ENCODE peak calls at places on chromosome 6, in six cellular contexts. I is GM12865, R is uterus, E is fibroblast of lung, X is ovary, U is esophagus squamous epithelium. B is an unnamed sample.

GRCh38 chr6:69835414-69836179 is 30.8 kb upstream of the COL19A1 start:
- DNase-seq in U (no peak), R (no peak), I (peak), X (no peak), E (peak), B (peak)

GRCh38 chr6:148822819-148823218 is 76.0 kb downstream of the UST start:
- DNase-seq in R (no peak), E (no peak), X (no peak), I (no peak), U (no peak), B (no peak)

GRCh38 chr6:168713839-168714238 is 272.9 kb downstream of the SMOC2 start:
- DNase-seq in R (no peak), U (no peak), E (no peak), X (peak), I (no peak), B (no peak)

GRCh38 chr6:106692112-106692822 is 62.9 kb downstream of the QRSL1 start:
- DNase-seq in I (no peak), E (peak), U (no peak), X (no peak), R (no peak), B (peak)

GRCh38 chr6:108561742-108562502 is 1.2 kb downstream of the FOXO3 start:
- DNase-seq in R (no peak), E (peak), X (peak), U (no peak), I (no peak), B (no peak)

GRCh38 chr6:52990342-52990741 is 4.7 kb downstream of the GSTA4 start:
- DNase-seq in X (no peak), U (no peak), R (no peak), E (peak), I (no peak), B (peak)

GRCh38 chr6:109053285-109053684 is 41.4 kb downstream of the SESN1 start:
- DNase-seq in X (no peak), U (no peak), E (no peak), R (no peak), I (no peak), B (no peak)

GRCh38 chr6:5656226-5656625 is 350.5 kb downstream of the NRN1 start:
- DNase-seq in I (no peak), R (no peak), E (no peak), X (no peak), U (no peak), B (no peak)

GRCh38 chr6:159758031-159759001 is 3.5 kb upstream of the ACAT2 start:
- DNase-seq in X (no peak), I (no peak), E (peak), R (no peak), U (no peak), B (no peak)

GRCh38 chr6:102793752-102794151 is 1400.2 kb downstream of the GRIK2 start:
- DNase-seq in E (no peak), X (no peak), R (no peak), I (no peak), U (no peak), B (no peak)

GRCh38 chr6:102799051-102799450 is 1405.5 kb downstream of the GRIK2 start:
- DNase-seq in I (no peak), U (no peak), E (no peak), R (no peak), X (no peak), B (no peak)

DNA sequence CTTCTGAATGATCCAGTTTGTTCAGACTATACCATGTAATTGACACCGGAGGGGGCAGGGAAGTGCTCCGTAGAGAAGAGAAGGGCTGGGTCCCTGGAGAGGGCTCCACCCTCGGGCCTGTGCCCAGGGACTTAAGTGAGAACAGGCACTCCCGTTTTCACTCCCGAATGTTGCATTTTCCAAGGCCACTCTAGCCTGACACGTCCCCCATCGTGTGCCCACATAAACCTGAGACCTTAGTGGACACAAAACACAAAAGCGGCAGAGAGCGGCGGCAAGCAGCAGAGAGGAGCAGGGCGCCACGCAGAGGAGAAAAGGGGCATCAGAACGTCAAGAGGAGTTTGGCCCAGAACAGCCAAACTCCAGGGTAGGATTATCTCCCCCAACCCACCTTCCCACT is 1405.1 kb downstream of the GRIK2 start:
- DNase-seq in R (no peak), I (no peak), E (no peak), U (no peak), X (no peak), B (no peak)
- TF ChIP-seq CTCF in R (no peak), I (no peak), E (no peak), U (no peak), X (no peak), B (no peak)

GRCh38 chr6:30101423-30101938 is 11.4 kb downstream of the TRIM31 start:
- DNase-seq in U (no peak), I (no peak), R (no peak), X (no peak), E (no peak), B (no peak)
- H3K4me3 ChIP-seq in U (peak), I (peak), R (peak), X (peak), E (peak), B (peak)

GRCh38 chr6:74248966-74249365 is 553.0 kb downstream of the CD109 start:
- DNase-seq in U (no peak), I (no peak), E (peak), R (no peak), X (no peak), B (no peak)
- TF ChIP-seq CTCF in U (no peak), I (no peak), E (no peak), R (no peak), X (no peak), B (no peak)

GRCh38 chr6:110877154-110877564 is 2.6 kb downstream of the AMD1 start:
- DNase-seq in I (no peak), R (no peak), E (peak), X (no peak), U (no peak), B (peak)
- H3K4me3 ChIP-seq in I (peak), R (no peak), E (peak), X (peak), U (peak), B (peak)

DNA sequence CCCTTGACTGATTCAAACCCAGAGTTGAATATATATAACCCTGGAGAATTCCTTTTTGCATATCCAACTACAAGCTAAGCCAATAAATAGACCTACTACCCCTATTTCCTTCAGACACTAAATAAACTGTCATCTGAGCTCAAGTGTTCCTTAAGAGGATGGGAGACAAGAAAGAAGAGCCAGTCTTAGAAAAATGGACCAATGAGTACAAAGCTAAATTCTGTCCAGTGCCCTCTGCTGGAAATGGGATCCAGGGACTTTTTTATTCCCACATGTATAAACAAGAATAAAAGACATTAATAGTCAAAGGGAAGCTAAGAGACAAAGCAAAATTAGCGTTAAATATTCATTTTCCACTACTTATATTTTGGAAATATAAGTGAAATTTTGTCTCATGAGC is 4.8 kb downstream of the PPP1R10 start:
- DNase-seq in X (no peak), E (peak), R (no peak), U (no peak), I (no peak), B (peak)
- TF ChIP-seq CTCF in X (no peak), E (peak), R (no peak), U (peak), I (no peak), B (peak)